ENCODE peak calls at places on chromosomes 12 and 14, in five cellular contexts. One of them, this sample, is unnamed.

GRCh38 chr12:52390739-52391617 is 5.5 kb upstream of the KRT84 start:
- DNase-seq in pancreas: no peak
- DNase-seq in astrocyte of the cerebellum: no peak
- DNase-seq in NCI-H774: no peak
- DNase-seq in PC-3: peak
- DNase-seq in this sample: peak

GRCh38 chr14:92400579-92401444 is 77.8 kb downstream of the SLC24A4 start:
- DNase-seq in pancreas: no peak
- DNase-seq in PC-3: no peak
- DNase-seq in NCI-H774: no peak
- DNase-seq in astrocyte of the cerebellum: no peak
- DNase-seq in this sample: peak

GRCh38 chr12:68180792-68181744 is 21.5 kb upstream of the IFNG start:
- DNase-seq in pancreas: no peak
- DNase-seq in astrocyte of the cerebellum: no peak
- DNase-seq in PC-3: no peak
- DNase-seq in NCI-H774: peak
- DNase-seq in this sample: no peak

GRCh38 chr12:75953312-75953906 is 78.2 kb downstream of the PHLDA1 start:
- DNase-seq in PC-3: peak
- DNase-seq in astrocyte of the cerebellum: peak
- DNase-seq in pancreas: no peak
- DNase-seq in NCI-H774: no peak
- DNase-seq in this sample: no peak

GRCh38 chr14:52268191-52269061 is 928 bp downstream of the PTGDR start:
- DNase-seq in astrocyte of the cerebellum: no peak
- DNase-seq in pancreas: no peak
- DNase-seq in PC-3: no peak
- DNase-seq in NCI-H774: no peak
- DNase-seq in this sample: peak

GRCh38 chr14:90733139-90733808 is 83.0 kb downstream of the TTC7B start:
- DNase-seq in NCI-H774: no peak
- DNase-seq in pancreas: no peak
- DNase-seq in astrocyte of the cerebellum: no peak
- DNase-seq in PC-3: no peak
- DNase-seq in this sample: no peak

GRCh38 chr12:118371354-118372282 is 1.1 kb downstream of the TAOK3 start:
- DNase-seq in PC-3: peak
- DNase-seq in pancreas: no peak
- DNase-seq in astrocyte of the cerebellum: no peak
- DNase-seq in NCI-H774: no peak
- DNase-seq in this sample: peak

GRCh38 chr14:90275820-90276219 is 19.5 kb downstream of the PSMC1 start:
- DNase-seq in pancreas: no peak
- DNase-seq in NCI-H774: no peak
- DNase-seq in PC-3: no peak
- DNase-seq in astrocyte of the cerebellum: peak
- DNase-seq in this sample: no peak

GRCh38 chr12:108457006-108457733 is 57.9 kb upstream of the FICD start:
- DNase-seq in pancreas: no peak
- DNase-seq in PC-3: peak
- DNase-seq in astrocyte of the cerebellum: peak
- DNase-seq in NCI-H774: peak
- DNase-seq in this sample: peak

GRCh38 chr12:108728820-108729611 is 2.3 kb downstream of the CORO1C start:
- DNase-seq in pancreas: no peak
- DNase-seq in NCI-H774: no peak
- DNase-seq in PC-3: peak
- DNase-seq in astrocyte of the cerebellum: no peak
- DNase-seq in this sample: no peak

GRCh38 chr12:93379432-93380308 is 1.9 kb downstream of the NUDT4 start:
- DNase-seq in NCI-H774: no peak
- DNase-seq in PC-3: peak
- DNase-seq in pancreas: no peak
- DNase-seq in astrocyte of the cerebellum: no peak
- DNase-seq in this sample: peak

GRCh38 chr14:78090820-78091219 is 79.4 kb upstream of the NRXN3 start:
- DNase-seq in PC-3: no peak
- DNase-seq in NCI-H774: no peak
- DNase-seq in pancreas: no peak
- DNase-seq in astrocyte of the cerebellum: no peak
- DNase-seq in this sample: no peak

GRCh38 chr12:128784030-128784770 is 39.6 kb downstream of the SLC15A4 start:
- DNase-seq in PC-3: peak
- DNase-seq in pancreas: no peak
- DNase-seq in astrocyte of the cerebellum: peak
- DNase-seq in NCI-H774: no peak
- DNase-seq in this sample: no peak

GRCh38 chr12:23376238-23376637 is 573.2 kb downstream of the SOX5 start:
- DNase-seq in PC-3: no peak
- DNase-seq in astrocyte of the cerebellum: no peak
- DNase-seq in NCI-H774: no peak
- DNase-seq in pancreas: no peak
- DNase-seq in this sample: peak

GRCh38 chr12:96516472-96517417 is 27.4 kb downstream of the CFAP54 start:
- DNase-seq in PC-3: peak
- DNase-seq in astrocyte of the cerebellum: peak
- DNase-seq in pancreas: peak
- DNase-seq in NCI-H774: peak
- DNase-seq in this sample: peak

GRCh38 chr12:41032386-41032785 is 155.7 kb upstream of the PDZRN4 start:
- DNase-seq in astrocyte of the cerebellum: no peak
- DNase-seq in pancreas: no peak
- DNase-seq in NCI-H774: no peak
- DNase-seq in PC-3: no peak
- DNase-seq in this sample: no peak

GRCh38 chr12:6285532-6286306 is 24.8 kb upstream of the PLEKHG6 start:
- DNase-seq in pancreas: no peak
- DNase-seq in PC-3: peak
- DNase-seq in astrocyte of the cerebellum: no peak
- DNase-seq in NCI-H774: no peak
- DNase-seq in this sample: no peak